ENCODE peak calls at places on chromosomes 7 and 10, in six cellular contexts. M is cardiac muscle cell, S is heart left ventricle, A is colonic mucosa, P is thyroid gland, G is right atrium auricular region. B is an unnamed sample.

GRCh38 chr10:112526130-112526529 is 79.1 kb downstream of the VTI1A start:
- DNase-seq in P (no peak), S (no peak), A (no peak), G (no peak), M (no peak), B (peak)

GRCh38 chr7:111363099-111363498 is 199.2 kb downstream of the IMMP2L start:
- DNase-seq in G (no peak), A (no peak), P (no peak), S (no peak), M (no peak), B (no peak)

GRCh38 chr10:131647789-131648188 is 253.0 kb upstream of the PPP2R2D start:
- DNase-seq in S (no peak), P (no peak), M (no peak), A (no peak), G (no peak), B (no peak)

GRCh38 chr7:51021906-51022570 is 239.3 kb upstream of the GRB10 start:
- DNase-seq in M (no peak), G (peak), A (peak), P (no peak), S (no peak), B (no peak)

GRCh38 chr10:127853868-127854768 is 38.6 kb downstream of the CLRN3 start:
- DNase-seq in P (peak), A (peak), G (peak), S (peak), M (peak), B (peak)

GRCh38 chr10:129853236-129853946 is 110.7 kb downstream of the EBF3 start:
- DNase-seq in P (no peak), S (no peak), M (no peak), G (no peak), A (no peak), B (no peak)

GRCh38 chr7:90726623-90727022 is 130.5 kb downstream of the CDK14 start:
- DNase-seq in A (no peak), P (no peak), S (no peak), G (no peak), M (peak), B (no peak)

GRCh38 chr7:114708646-114709045 is 213.2 kb upstream of the MDFIC start:
- DNase-seq in G (no peak), M (no peak), S (no peak), P (peak), A (no peak), B (no peak)

GRCh38 chr10:69537449-69537848 is 35.8 kb downstream of the NEUROG3 start:
- DNase-seq in G (no peak), S (no peak), M (no peak), P (no peak), A (no peak), B (no peak)

GRCh38 chr10:87799860-87800259 is 18.2 kb downstream of the ATAD1 start:
- DNase-seq in P (no peak), A (no peak), G (no peak), M (no peak), S (no peak), B (no peak)

GRCh38 chr7:71363627-71364026 is 231.7 kb downstream of the GALNT17 start:
- DNase-seq in P (no peak), M (no peak), S (no peak), A (no peak), G (no peak), B (no peak)

GRCh38 chr7:45663167-45663921 is 89.2 kb downstream of the ADCY1 start:
- DNase-seq in A (peak), P (no peak), G (peak), S (no peak), M (peak), B (peak)

GRCh38 chr7:104548861-104549260 is 220.5 kb downstream of the LHFPL3 start:
- DNase-seq in S (no peak), G (no peak), P (no peak), A (no peak), M (peak), B (no peak)
- TF ChIP-seq CTCF in S (no peak), G (no peak), P (no peak), A (peak), M (no peak), B (peak)

DNA sequence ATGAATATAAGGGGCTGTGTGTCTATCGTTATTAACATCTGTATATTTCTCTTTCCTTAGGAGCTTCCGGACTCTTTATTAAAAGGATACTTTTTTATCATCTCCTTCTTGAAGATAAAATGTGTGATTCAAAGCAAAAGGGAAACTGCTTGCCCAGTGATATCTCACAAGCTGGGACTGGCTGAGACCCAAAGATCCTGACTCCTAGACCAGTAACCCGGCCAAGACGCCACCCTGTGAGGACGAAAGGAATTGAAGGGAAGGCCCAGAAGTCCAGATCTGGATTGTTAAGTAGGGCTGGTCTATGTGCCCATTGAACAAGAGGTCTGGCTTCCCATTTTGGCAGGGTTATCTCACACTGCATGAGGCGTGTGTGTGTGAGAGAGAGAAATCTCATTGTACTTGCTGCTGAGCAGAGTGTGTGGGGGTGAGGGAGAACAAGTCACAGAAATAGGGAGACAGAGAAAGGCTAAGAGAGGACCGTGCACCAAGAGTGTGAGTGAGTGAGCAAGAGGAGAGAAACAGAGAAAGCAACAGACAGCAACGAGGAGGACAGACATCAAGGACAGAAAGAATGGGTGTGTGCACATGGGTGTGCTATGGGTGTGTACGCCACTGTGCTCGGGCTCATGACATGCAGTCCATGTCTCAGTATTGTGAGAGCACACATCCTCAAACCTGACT is 75.4 kb downstream of the PLXNA4 start:
- DNase-seq in G (peak), P (peak), A (peak), S (peak), M (peak), B (no peak)
- TF ChIP-seq CTCF in G (peak), P (no peak), A (no peak), S (peak), M (peak), B (no peak)

GRCh38 chr10:4041531-4042096 is 256.6 kb upstream of the KLF6 start:
- DNase-seq in M (no peak), S (no peak), G (no peak), P (no peak), A (no peak), B (no peak)
- TF ChIP-seq CTCF in M (no peak), S (no peak), G (no peak), P (no peak), A (no peak), B (no peak)

GRCh38 chr10:111037868-111038267 is 39.0 kb upstream of the ADRA2A start:
- DNase-seq in M (no peak), A (no peak), P (no peak), G (no peak), S (no peak), B (no peak)
- TF ChIP-seq CTCF in M (peak), A (peak), P (no peak), G (no peak), S (no peak), B (no peak)

GRCh38 chr10:59019603-59020002 is 156.8 kb upstream of the PHYHIPL start:
- DNase-seq in M (no peak), P (no peak), A (no peak), S (no peak), G (no peak), B (no peak)
- TF ChIP-seq CTCF in M (no peak), P (no peak), A (no peak), S (no peak), G (no peak), B (no peak)

GRCh38 chr7:127154101-127154500 is 98.6 kb downstream of the GRM8 start:
- DNase-seq in G (no peak), M (no peak), S (no peak), P (no peak), A (no peak), B (no peak)

GRCh38 chr7:127154958-127155357 is 97.8 kb downstream of the GRM8 start:
- DNase-seq in P (no peak), M (no peak), A (no peak), G (no peak), S (no peak), B (no peak)

GRCh38 chr7:127153315-127153714 is 99.4 kb downstream of the GRM8 start:
- DNase-seq in M (no peak), S (no peak), P (no peak), A (no peak), G (no peak), B (no peak)

DNA sequence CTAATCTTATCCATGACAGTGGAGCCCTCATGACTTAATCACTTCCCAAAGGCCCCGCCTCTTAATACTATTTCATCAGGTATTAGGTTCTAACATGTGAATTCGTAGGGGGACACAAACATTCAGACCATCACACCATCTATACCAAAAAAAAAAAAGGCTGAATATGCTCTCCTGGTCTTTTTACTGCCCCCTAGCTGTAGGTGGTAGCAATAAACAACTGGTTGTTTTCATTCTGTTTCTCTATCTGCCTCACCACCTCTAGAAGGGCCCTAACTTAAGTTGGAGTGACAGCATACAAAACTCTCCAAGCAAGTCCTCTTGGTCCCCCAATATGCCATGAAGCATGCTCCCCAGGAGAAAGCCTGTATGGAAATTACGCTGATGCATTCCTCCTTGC is 94.1 kb downstream of the GRM8 start:
- DNase-seq in M (peak), S (no peak), P (no peak), G (no peak), A (no peak), B (peak)
- TF ChIP-seq CTCF in M (no peak), S (no peak), P (no peak), G (peak), A (no peak), B (peak)

DNA sequence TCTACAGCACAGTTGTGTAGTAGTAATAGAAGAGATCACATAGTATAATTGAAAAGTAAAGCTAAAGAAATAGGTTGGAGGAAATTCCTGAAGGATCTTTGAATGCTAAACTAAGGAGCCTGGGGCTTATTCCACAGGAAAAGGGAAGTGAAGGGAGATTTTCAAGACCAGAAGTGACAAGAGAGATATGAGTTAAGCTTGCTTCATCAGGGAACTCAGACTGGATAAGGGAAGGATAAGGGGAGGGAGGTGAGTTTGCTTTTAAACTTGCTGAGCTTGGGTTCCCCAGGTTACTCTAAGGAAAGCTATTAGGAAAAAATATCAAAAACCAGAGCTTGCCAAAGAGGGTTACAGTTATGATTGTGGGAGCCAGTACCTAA is 182.4 kb downstream of the RAPGEF5 start:
- DNase-seq in A (no peak), G (no peak), S (no peak), P (no peak), M (no peak), B (no peak)
- TF ChIP-seq CTCF in A (no peak), G (no peak), S (no peak), P (no peak), M (no peak), B (no peak)